ENCODE peak calls at places on chromosomes 12 and 14, in five cellular contexts. One of them, this sample, is unnamed.
A peak's percentile ranks its signal among the peaks of the same experiment; 100 is the strongest.

GRCh38 chr12:116813271-116814041 is 67.8 kb downstream of the HRK start:
- DNase-seq in tibial artery: no peak
- DNase-seq in upper lobe of left lung: no peak
- DNase-seq in activated T-helper 1 cell treated with anti-CD3 and anti-CD28 coated beads, Interleukin-12 subunit alpha, Interleukin-12 subunit beta, Interleukin-2, Interleukin-4 antibody, amounts not matched to agents 30 ng/mL and 10 ng/mL and 1 ng/mL, durations not matched to agents 14 hours and 24 hours and 36 hours: no peak
- DNase-seq in GM03348: no peak
- DNase-seq in this sample: no peak

GRCh38 chr14:92568621-92569479 is 55.3 kb downstream of the RIN3 start:
- DNase-seq in tibial artery: no peak
- DNase-seq in upper lobe of left lung: no peak
- DNase-seq in activated T-helper 1 cell treated with anti-CD3 and anti-CD28 coated beads, Interleukin-12 subunit alpha, Interleukin-12 subunit beta, Interleukin-2, Interleukin-4 antibody, amounts not matched to agents 30 ng/mL and 10 ng/mL and 1 ng/mL, durations not matched to agents 14 hours and 24 hours and 36 hours: peak; percentile 32
- DNase-seq in GM03348: no peak
- DNase-seq in this sample: peak; percentile 58

GRCh38 chr14:71776463-71777359 is 155.5 kb upstream of the RGS6 start:
- DNase-seq in tibial artery: no peak
- DNase-seq in upper lobe of left lung: no peak
- DNase-seq in activated T-helper 1 cell treated with anti-CD3 and anti-CD28 coated beads, Interleukin-12 subunit alpha, Interleukin-12 subunit beta, Interleukin-2, Interleukin-4 antibody, amounts not matched to agents 30 ng/mL and 10 ng/mL and 1 ng/mL, durations not matched to agents 14 hours and 24 hours and 36 hours: no peak
- DNase-seq in GM03348: no peak
- DNase-seq in this sample: no peak

GRCh38 chr14:56195219-56195618 is 77.0 kb downstream of the PELI2 start:
- DNase-seq in tibial artery: no peak
- DNase-seq in upper lobe of left lung: no peak
- DNase-seq in activated T-helper 1 cell treated with anti-CD3 and anti-CD28 coated beads, Interleukin-12 subunit alpha, Interleukin-12 subunit beta, Interleukin-2, Interleukin-4 antibody, amounts not matched to agents 30 ng/mL and 10 ng/mL and 1 ng/mL, durations not matched to agents 14 hours and 24 hours and 36 hours: no peak
- DNase-seq in GM03348: no peak
- DNase-seq in this sample: no peak

GRCh38 chr12:109779382-109779781 is 53.8 kb downstream of the TRPV4 start:
- DNase-seq in tibial artery: no peak
- DNase-seq in upper lobe of left lung: no peak
- DNase-seq in activated T-helper 1 cell treated with anti-CD3 and anti-CD28 coated beads, Interleukin-12 subunit alpha, Interleukin-12 subunit beta, Interleukin-2, Interleukin-4 antibody, amounts not matched to agents 30 ng/mL and 10 ng/mL and 1 ng/mL, durations not matched to agents 14 hours and 24 hours and 36 hours: no peak
- DNase-seq in GM03348: no peak
- DNase-seq in this sample: no peak

GRCh38 chr12:67040861-67041137 is 228.4 kb upstream of the CAND1 start:
- DNase-seq in tibial artery: no peak
- DNase-seq in upper lobe of left lung: no peak
- DNase-seq in activated T-helper 1 cell treated with anti-CD3 and anti-CD28 coated beads, Interleukin-12 subunit alpha, Interleukin-12 subunit beta, Interleukin-2, Interleukin-4 antibody, amounts not matched to agents 30 ng/mL and 10 ng/mL and 1 ng/mL, durations not matched to agents 14 hours and 24 hours and 36 hours: no peak
- DNase-seq in GM03348: no peak
- DNase-seq in this sample: no peak

GRCh38 chr14:90782892-90783291 is 33.3 kb downstream of the TTC7B start:
- DNase-seq in tibial artery: peak; percentile 34
- DNase-seq in upper lobe of left lung: no peak
- DNase-seq in activated T-helper 1 cell treated with anti-CD3 and anti-CD28 coated beads, Interleukin-12 subunit alpha, Interleukin-12 subunit beta, Interleukin-2, Interleukin-4 antibody, amounts not matched to agents 30 ng/mL and 10 ng/mL and 1 ng/mL, durations not matched to agents 14 hours and 24 hours and 36 hours: no peak
- DNase-seq in GM03348: no peak
- DNase-seq in this sample: no peak

GRCh38 chr14:76846331-76847047 is 20.3 kb downstream of the LRRC74A start:
- DNase-seq in tibial artery: no peak
- DNase-seq in upper lobe of left lung: no peak
- DNase-seq in activated T-helper 1 cell treated with anti-CD3 and anti-CD28 coated beads, Interleukin-12 subunit alpha, Interleukin-12 subunit beta, Interleukin-2, Interleukin-4 antibody, amounts not matched to agents 30 ng/mL and 10 ng/mL and 1 ng/mL, durations not matched to agents 14 hours and 24 hours and 36 hours: no peak
- DNase-seq in GM03348: no peak
- DNase-seq in this sample: no peak

GRCh38 chr12:105322070-105322469 is 8.4 kb upstream of the C12orf75 start:
- DNase-seq in tibial artery: no peak
- DNase-seq in upper lobe of left lung: no peak
- DNase-seq in activated T-helper 1 cell treated with anti-CD3 and anti-CD28 coated beads, Interleukin-12 subunit alpha, Interleukin-12 subunit beta, Interleukin-2, Interleukin-4 antibody, amounts not matched to agents 30 ng/mL and 10 ng/mL and 1 ng/mL, durations not matched to agents 14 hours and 24 hours and 36 hours: no peak
- DNase-seq in GM03348: peak; percentile 61
- DNase-seq in this sample: no peak

GRCh38 chr14:52111583-52111982 is 42.7 kb upstream of the NID2 start:
- DNase-seq in tibial artery: no peak
- DNase-seq in upper lobe of left lung: no peak
- DNase-seq in activated T-helper 1 cell treated with anti-CD3 and anti-CD28 coated beads, Interleukin-12 subunit alpha, Interleukin-12 subunit beta, Interleukin-2, Interleukin-4 antibody, amounts not matched to agents 30 ng/mL and 10 ng/mL and 1 ng/mL, durations not matched to agents 14 hours and 24 hours and 36 hours: no peak
- DNase-seq in GM03348: no peak
- DNase-seq in this sample: no peak

GRCh38 chr12:64019101-64019500 is 174.6 kb downstream of the SRGAP1 start:
- DNase-seq in tibial artery: no peak
- DNase-seq in upper lobe of left lung: no peak
- DNase-seq in activated T-helper 1 cell treated with anti-CD3 and anti-CD28 coated beads, Interleukin-12 subunit alpha, Interleukin-12 subunit beta, Interleukin-2, Interleukin-4 antibody, amounts not matched to agents 30 ng/mL and 10 ng/mL and 1 ng/mL, durations not matched to agents 14 hours and 24 hours and 36 hours: no peak
- DNase-seq in GM03348: no peak
- DNase-seq in this sample: no peak

GRCh38 chr12:109291531-109292341 is 17.3 kb downstream of the FOXN4 start:
- DNase-seq in tibial artery: peak; percentile 77
- DNase-seq in upper lobe of left lung: no peak
- DNase-seq in activated T-helper 1 cell treated with anti-CD3 and anti-CD28 coated beads, Interleukin-12 subunit alpha, Interleukin-12 subunit beta, Interleukin-2, Interleukin-4 antibody, amounts not matched to agents 30 ng/mL and 10 ng/mL and 1 ng/mL, durations not matched to agents 14 hours and 24 hours and 36 hours: no peak
- DNase-seq in GM03348: peak; percentile 63
- DNase-seq in this sample: no peak

GRCh38 chr14:56949828-56950227 is 139.5 kb upstream of the OTX2 start:
- DNase-seq in tibial artery: no peak
- DNase-seq in upper lobe of left lung: peak; percentile 22
- DNase-seq in activated T-helper 1 cell treated with anti-CD3 and anti-CD28 coated beads, Interleukin-12 subunit alpha, Interleukin-12 subunit beta, Interleukin-2, Interleukin-4 antibody, amounts not matched to agents 30 ng/mL and 10 ng/mL and 1 ng/mL, durations not matched to agents 14 hours and 24 hours and 36 hours: no peak
- DNase-seq in GM03348: no peak
- DNase-seq in this sample: no peak

GRCh38 chr14:91482278-91483023 is 27.7 kb downstream of the PPP4R3A start:
- DNase-seq in tibial artery: no peak
- DNase-seq in upper lobe of left lung: no peak
- DNase-seq in activated T-helper 1 cell treated with anti-CD3 and anti-CD28 coated beads, Interleukin-12 subunit alpha, Interleukin-12 subunit beta, Interleukin-2, Interleukin-4 antibody, amounts not matched to agents 30 ng/mL and 10 ng/mL and 1 ng/mL, durations not matched to agents 14 hours and 24 hours and 36 hours: no peak
- DNase-seq in GM03348: peak; percentile 44
- DNase-seq in this sample: no peak

GRCh38 chr12:101828463-101829196 is 2.1 kb downstream of the GNPTAB start:
- DNase-seq in tibial artery: no peak
- DNase-seq in upper lobe of left lung: no peak
- DNase-seq in activated T-helper 1 cell treated with anti-CD3 and anti-CD28 coated beads, Interleukin-12 subunit alpha, Interleukin-12 subunit beta, Interleukin-2, Interleukin-4 antibody, amounts not matched to agents 30 ng/mL and 10 ng/mL and 1 ng/mL, durations not matched to agents 14 hours and 24 hours and 36 hours: no peak
- DNase-seq in GM03348: no peak
- DNase-seq in this sample: no peak

GRCh38 chr14:79629372-79629771 is 581.9 kb downstream of the DIO2 start:
- DNase-seq in tibial artery: no peak
- DNase-seq in upper lobe of left lung: no peak
- DNase-seq in activated T-helper 1 cell treated with anti-CD3 and anti-CD28 coated beads, Interleukin-12 subunit alpha, Interleukin-12 subunit beta, Interleukin-2, Interleukin-4 antibody, amounts not matched to agents 30 ng/mL and 10 ng/mL and 1 ng/mL, durations not matched to agents 14 hours and 24 hours and 36 hours: no peak
- DNase-seq in GM03348: no peak
- DNase-seq in this sample: no peak

GRCh38 chr14:50000215-50001145 is 107.6 kb downstream of the ARF6 start:
- DNase-seq in tibial artery: peak; percentile 86
- DNase-seq in upper lobe of left lung: peak; percentile 82
- DNase-seq in activated T-helper 1 cell treated with anti-CD3 and anti-CD28 coated beads, Interleukin-12 subunit alpha, Interleukin-12 subunit beta, Interleukin-2, Interleukin-4 antibody, amounts not matched to agents 30 ng/mL and 10 ng/mL and 1 ng/mL, durations not matched to agents 14 hours and 24 hours and 36 hours: peak; percentile 76
- DNase-seq in GM03348: peak; percentile 85
- DNase-seq in this sample: peak; percentile 48

GRCh38 chr14:59483360-59483759 is 848 bp downstream of the L3HYPDH start:
- DNase-seq in tibial artery: peak; percentile 72
- DNase-seq in upper lobe of left lung: no peak
- DNase-seq in activated T-helper 1 cell treated with anti-CD3 and anti-CD28 coated beads, Interleukin-12 subunit alpha, Interleukin-12 subunit beta, Interleukin-2, Interleukin-4 antibody, amounts not matched to agents 30 ng/mL and 10 ng/mL and 1 ng/mL, durations not matched to agents 14 hours and 24 hours and 36 hours: no peak
- DNase-seq in GM03348: peak; percentile 33
- DNase-seq in this sample: no peak

GRCh38 chr12:46494424-46494823 is 121.9 kb upstream of the SLC38A2 start:
- DNase-seq in tibial artery: no peak
- DNase-seq in upper lobe of left lung: no peak
- DNase-seq in activated T-helper 1 cell treated with anti-CD3 and anti-CD28 coated beads, Interleukin-12 subunit alpha, Interleukin-12 subunit beta, Interleukin-2, Interleukin-4 antibody, amounts not matched to agents 30 ng/mL and 10 ng/mL and 1 ng/mL, durations not matched to agents 14 hours and 24 hours and 36 hours: no peak
- DNase-seq in GM03348: peak; percentile 70
- DNase-seq in this sample: no peak

GRCh38 chr14:36820901-36821300 is 159.2 kb downstream of the PAX9 start:
- DNase-seq in tibial artery: no peak
- DNase-seq in upper lobe of left lung: no peak
- DNase-seq in activated T-helper 1 cell treated with anti-CD3 and anti-CD28 coated beads, Interleukin-12 subunit alpha, Interleukin-12 subunit beta, Interleukin-2, Interleukin-4 antibody, amounts not matched to agents 30 ng/mL and 10 ng/mL and 1 ng/mL, durations not matched to agents 14 hours and 24 hours and 36 hours: no peak
- DNase-seq in GM03348: no peak
- DNase-seq in this sample: no peak

GRCh38 chr12:53551889-53552291 is 44.6 kb upstream of the NPFF start:
- DNase-seq in tibial artery: no peak
- DNase-seq in upper lobe of left lung: no peak
- DNase-seq in activated T-helper 1 cell treated with anti-CD3 and anti-CD28 coated beads, Interleukin-12 subunit alpha, Interleukin-12 subunit beta, Interleukin-2, Interleukin-4 antibody, amounts not matched to agents 30 ng/mL and 10 ng/mL and 1 ng/mL, durations not matched to agents 14 hours and 24 hours and 36 hours: no peak
- DNase-seq in GM03348: no peak
- DNase-seq in this sample: no peak

GRCh38 chr14:91339606-91340369 is 77.8 kb downstream of the CCDC88C start:
- DNase-seq in tibial artery: no peak
- DNase-seq in upper lobe of left lung: no peak
- DNase-seq in activated T-helper 1 cell treated with anti-CD3 and anti-CD28 coated beads, Interleukin-12 subunit alpha, Interleukin-12 subunit beta, Interleukin-2, Interleukin-4 antibody, amounts not matched to agents 30 ng/mL and 10 ng/mL and 1 ng/mL, durations not matched to agents 14 hours and 24 hours and 36 hours: no peak
- DNase-seq in GM03348: no peak
- DNase-seq in this sample: no peak

GRCh38 chr14:59363545-59364226 is 101.5 kb downstream of the GPR135 start:
- DNase-seq in tibial artery: no peak
- DNase-seq in upper lobe of left lung: no peak
- DNase-seq in activated T-helper 1 cell treated with anti-CD3 and anti-CD28 coated beads, Interleukin-12 subunit alpha, Interleukin-12 subunit beta, Interleukin-2, Interleukin-4 antibody, amounts not matched to agents 30 ng/mL and 10 ng/mL and 1 ng/mL, durations not matched to agents 14 hours and 24 hours and 36 hours: no peak
- DNase-seq in GM03348: no peak
- DNase-seq in this sample: no peak

GRCh38 chr12:123958462-123958861 is 14.2 kb downstream of the CCDC92 start:
- DNase-seq in tibial artery: no peak
- DNase-seq in upper lobe of left lung: no peak
- DNase-seq in activated T-helper 1 cell treated with anti-CD3 and anti-CD28 coated beads, Interleukin-12 subunit alpha, Interleukin-12 subunit beta, Interleukin-2, Interleukin-4 antibody, amounts not matched to agents 30 ng/mL and 10 ng/mL and 1 ng/mL, durations not matched to agents 14 hours and 24 hours and 36 hours: no peak
- DNase-seq in GM03348: no peak
- DNase-seq in this sample: no peak

GRCh38 chr14:23162800-23163199 is 20.7 kb downstream of the SLC7A8 start:
- DNase-seq in tibial artery: no peak
- DNase-seq in upper lobe of left lung: no peak
- DNase-seq in activated T-helper 1 cell treated with anti-CD3 and anti-CD28 coated beads, Interleukin-12 subunit alpha, Interleukin-12 subunit beta, Interleukin-2, Interleukin-4 antibody, amounts not matched to agents 30 ng/mL and 10 ng/mL and 1 ng/mL, durations not matched to agents 14 hours and 24 hours and 36 hours: no peak
- DNase-seq in GM03348: no peak
- DNase-seq in this sample: no peak

GRCh38 chr12:131052063-131052781 is 98.5 kb downstream of the ADGRD1 start:
- DNase-seq in tibial artery: no peak
- DNase-seq in upper lobe of left lung: no peak
- DNase-seq in activated T-helper 1 cell treated with anti-CD3 and anti-CD28 coated beads, Interleukin-12 subunit alpha, Interleukin-12 subunit beta, Interleukin-2, Interleukin-4 antibody, amounts not matched to agents 30 ng/mL and 10 ng/mL and 1 ng/mL, durations not matched to agents 14 hours and 24 hours and 36 hours: no peak
- DNase-seq in GM03348: no peak
- DNase-seq in this sample: no peak

GRCh38 chr12:96044017-96044985 is 8.9 kb upstream of the LTA4H start:
- DNase-seq in tibial artery: no peak
- DNase-seq in upper lobe of left lung: no peak
- DNase-seq in activated T-helper 1 cell treated with anti-CD3 and anti-CD28 coated beads, Interleukin-12 subunit alpha, Interleukin-12 subunit beta, Interleukin-2, Interleukin-4 antibody, amounts not matched to agents 30 ng/mL and 10 ng/mL and 1 ng/mL, durations not matched to agents 14 hours and 24 hours and 36 hours: no peak
- DNase-seq in GM03348: peak; percentile 68
- DNase-seq in this sample: no peak

GRCh38 chr14:68665116-68665515 is 127.8 kb downstream of the ZFP36L1 start:
- DNase-seq in tibial artery: peak; percentile 61
- DNase-seq in upper lobe of left lung: no peak
- DNase-seq in activated T-helper 1 cell treated with anti-CD3 and anti-CD28 coated beads, Interleukin-12 subunit alpha, Interleukin-12 subunit beta, Interleukin-2, Interleukin-4 antibody, amounts not matched to agents 30 ng/mL and 10 ng/mL and 1 ng/mL, durations not matched to agents 14 hours and 24 hours and 36 hours: no peak
- DNase-seq in GM03348: no peak
- DNase-seq in this sample: no peak

GRCh38 chr12:112843272-112843671 is 51.7 kb downstream of the RPH3A start:
- DNase-seq in tibial artery: no peak
- DNase-seq in upper lobe of left lung: no peak
- DNase-seq in activated T-helper 1 cell treated with anti-CD3 and anti-CD28 coated beads, Interleukin-12 subunit alpha, Interleukin-12 subunit beta, Interleukin-2, Interleukin-4 antibody, amounts not matched to agents 30 ng/mL and 10 ng/mL and 1 ng/mL, durations not matched to agents 14 hours and 24 hours and 36 hours: no peak
- DNase-seq in GM03348: no peak
- DNase-seq in this sample: no peak

GRCh38 chr12:131203666-131204415 is 250.1 kb downstream of the ADGRD1 start:
- DNase-seq in tibial artery: peak; percentile 47
- DNase-seq in upper lobe of left lung: peak; percentile 16
- DNase-seq in activated T-helper 1 cell treated with anti-CD3 and anti-CD28 coated beads, Interleukin-12 subunit alpha, Interleukin-12 subunit beta, Interleukin-2, Interleukin-4 antibody, amounts not matched to agents 30 ng/mL and 10 ng/mL and 1 ng/mL, durations not matched to agents 14 hours and 24 hours and 36 hours: no peak
- DNase-seq in GM03348: no peak
- DNase-seq in this sample: no peak

GRCh38 chr12:26090853-26091510 is 33.9 kb downstream of the BHLHE41 start:
- DNase-seq in tibial artery: no peak
- DNase-seq in upper lobe of left lung: no peak
- DNase-seq in activated T-helper 1 cell treated with anti-CD3 and anti-CD28 coated beads, Interleukin-12 subunit alpha, Interleukin-12 subunit beta, Interleukin-2, Interleukin-4 antibody, amounts not matched to agents 30 ng/mL and 10 ng/mL and 1 ng/mL, durations not matched to agents 14 hours and 24 hours and 36 hours: no peak
- DNase-seq in GM03348: no peak
- DNase-seq in this sample: no peak

GRCh38 chr12:32587536-32588346 is 91.4 kb upstream of the DNM1L start:
- DNase-seq in tibial artery: no peak
- DNase-seq in upper lobe of left lung: peak; percentile 43
- DNase-seq in activated T-helper 1 cell treated with anti-CD3 and anti-CD28 coated beads, Interleukin-12 subunit alpha, Interleukin-12 subunit beta, Interleukin-2, Interleukin-4 antibody, amounts not matched to agents 30 ng/mL and 10 ng/mL and 1 ng/mL, durations not matched to agents 14 hours and 24 hours and 36 hours: no peak
- DNase-seq in GM03348: no peak
- DNase-seq in this sample: no peak

GRCh38 chr12:18297883-18298282 is 36.6 kb downstream of the PIK3C2G start:
- DNase-seq in tibial artery: no peak
- DNase-seq in upper lobe of left lung: no peak
- DNase-seq in activated T-helper 1 cell treated with anti-CD3 and anti-CD28 coated beads, Interleukin-12 subunit alpha, Interleukin-12 subunit beta, Interleukin-2, Interleukin-4 antibody, amounts not matched to agents 30 ng/mL and 10 ng/mL and 1 ng/mL, durations not matched to agents 14 hours and 24 hours and 36 hours: no peak
- DNase-seq in GM03348: no peak
- DNase-seq in this sample: no peak

GRCh38 chr14:22403286-22403685 is 185.7 kb downstream of the DAD1 start:
- DNase-seq in tibial artery: no peak
- DNase-seq in upper lobe of left lung: no peak
- DNase-seq in activated T-helper 1 cell treated with anti-CD3 and anti-CD28 coated beads, Interleukin-12 subunit alpha, Interleukin-12 subunit beta, Interleukin-2, Interleukin-4 antibody, amounts not matched to agents 30 ng/mL and 10 ng/mL and 1 ng/mL, durations not matched to agents 14 hours and 24 hours and 36 hours: no peak
- DNase-seq in GM03348: no peak
- DNase-seq in this sample: no peak

This sample was measured in T-cell.